ENCODE peak calls at places on chromosomes 2 and 18, in six cellular contexts. G is prostate gland; D is A549; O is IMR-90; X is CD8-positive, alpha-beta T cell; Y is right atrium auricular region. J is an unnamed sample.

GRCh38 chr2:143426296-143426695 is 297.1 kb downstream of the ARHGAP15 start:
- DNase-seq in G (no peak), D (peak), O (peak), X (no peak), Y (no peak), J (no peak)

GRCh38 chr2:177282101-177282573 is 17.6 kb upstream of the NFE2L2 start:
- DNase-seq in G (no peak), D (no peak), O (peak), X (no peak), Y (no peak), J (peak)

GRCh38 chr2:3172265-3172935 is 205.2 kb downstream of the EIPR1 start:
- DNase-seq in G (peak), D (no peak), O (no peak), X (no peak), Y (no peak), J (no peak)

GRCh38 chr2:227163998-227164744 is at the start of the genes COL4A3 and COL4A4:
- DNase-seq in G (peak), D (peak), O (no peak), X (no peak), Y (peak), J (no peak)

GRCh38 chr2:179817181-179817841 is 44.1 kb downstream of the ZNF385B start:
- DNase-seq in G (no peak), D (no peak), O (no peak), X (no peak), Y (no peak), J (no peak)

GRCh38 chr2:231250146-231250545 is 51.7 kb downstream of the ARMC9 start:
- DNase-seq in G (no peak), D (no peak), O (no peak), X (no peak), Y (no peak), J (no peak)

GRCh38 chr2:152647417-152648010 is 69.7 kb downstream of the PRPF40A start:
- DNase-seq in G (peak), D (no peak), O (peak), X (no peak), Y (no peak), J (no peak)

GRCh38 chr2:61288070-61288841 is 126.3 kb downstream of the C2orf74 start:
- DNase-seq in G (no peak), D (no peak), O (peak), X (no peak), Y (no peak), J (no peak)

GRCh38 chr2:127623388-127624320 is 22.3 kb upstream of the GPR17 start:
- DNase-seq in G (no peak), D (no peak), O (peak), X (no peak), Y (no peak), J (no peak)

GRCh38 chr2:237341872-237342271 is 72.1 kb downstream of the COL6A3 start:
- DNase-seq in G (no peak), D (no peak), O (peak), X (no peak), Y (no peak), J (no peak)

GRCh38 chr2:20447437-20448245 is 767 bp downstream of the RHOB start:
- DNase-seq in G (no peak), D (peak), O (peak), X (no peak), Y (peak), J (no peak)

GRCh38 chr2:24400207-24400907 is 40.0 kb upstream of the ITSN2 start:
- DNase-seq in G (no peak), D (no peak), O (no peak), X (no peak), Y (peak), J (no peak)

GRCh38 chr2:164792316-164793127 is 49.1 kb downstream of the COBLL1 start:
- DNase-seq in G (no peak), D (peak), O (no peak), X (no peak), Y (no peak), J (no peak)

GRCh38 chr18:50218432-50219197 is 23.7 kb upstream of the MYO5B start:
- DNase-seq in G (no peak), D (peak), O (peak), X (no peak), Y (no peak), J (no peak)

GRCh38 chr2:164009801-164010337 is 274.1 kb upstream of the FIGN start:
- DNase-seq in G (no peak), D (no peak), O (no peak), X (no peak), Y (no peak), J (no peak)

GRCh38 chr18:49212819-49213218 is 247.6 kb downstream of the DYM start:
- DNase-seq in G (no peak), D (no peak), O (peak), X (no peak), Y (no peak), J (no peak)

GRCh38 chr2:170846318-170846717 is 29.6 kb downstream of the GAD1 start:
- DNase-seq in G (peak), D (no peak), O (no peak), X (no peak), Y (no peak), J (no peak)

GRCh38 chr2:218858138-218858445 is 1.5 kb upstream of the WNT6 start:
- DNase-seq in G (no peak), D (no peak), O (no peak), X (no peak), Y (no peak), J (no peak)

GRCh38 chr18:24227976-24228660 is 89.3 kb downstream of the CABYR start:
- DNase-seq in G (no peak), D (peak), O (peak), X (no peak), Y (no peak), J (no peak)

GRCh38 chr2:212695426-212695825 is 156.8 kb upstream of the ERBB4 start:
- DNase-seq in G (no peak), D (no peak), O (no peak), X (no peak), Y (no peak), J (no peak)

GRCh38 chr2:42964444-42965081 is 172.2 kb upstream of the HAAO start:
- DNase-seq in G (no peak), D (no peak), O (peak), X (no peak), Y (peak), J (peak)

GRCh38 chr18:8661754-8662573 is 43.4 kb upstream of the MTCL1 start:
- DNase-seq in G (no peak), D (peak), O (peak), X (no peak), Y (no peak), J (no peak)

GRCh38 chr18:23401400-23402347 is 51.4 kb upstream of the RIOK3 start:
- DNase-seq in G (no peak), D (peak), O (peak), X (no peak), Y (no peak), J (no peak)

GRCh38 chr2:39620067-39620466 is 45.6 kb upstream of the TMEM178A start:
- DNase-seq in G (peak), D (peak), O (peak), X (no peak), Y (peak), J (no peak)

GRCh38 chr2:38074775-38075435 is 1.0 kb downstream of the CYP1B1 start:
- DNase-seq in G (no peak), D (peak), O (no peak), X (no peak), Y (no peak), J (no peak)

GRCh38 chr2:158618859-158619490 is 162.2 kb downstream of the PKP4 start:
- DNase-seq in G (no peak), D (no peak), O (peak), X (no peak), Y (no peak), J (no peak)

GRCh38 chr18:36532394-36532793 is 234.9 kb downstream of the FHOD3 start:
- DNase-seq in G (no peak), D (no peak), O (peak), X (no peak), Y (no peak), J (no peak)

GRCh38 chr2:132400169-132400900 is 16.3 kb upstream of the GPR39 start:
- DNase-seq in G (no peak), D (peak), O (peak), X (no peak), Y (no peak), J (no peak)

GRCh38 chr18:79531926-79532689 is 136.4 kb downstream of the NFATC1 start:
- DNase-seq in G (no peak), D (no peak), O (peak), X (no peak), Y (no peak), J (no peak)

GRCh38 chr2:30188292-30188691 is 41.5 kb downstream of the YPEL5 start:
- DNase-seq in G (no peak), D (no peak), O (no peak), X (no peak), Y (no peak), J (no peak)

GRCh38 chr2:65388051-65388531 is 44.3 kb downstream of the SPRED2 start:
- DNase-seq in G (no peak), D (no peak), O (no peak), X (no peak), Y (no peak), J (no peak)

GRCh38 chr2:65387017-65387416 is 45.4 kb downstream of the SPRED2 start:
- DNase-seq in G (no peak), D (no peak), O (no peak), X (no peak), Y (no peak), J (no peak)

GRCh38 chr2:65390134-65390533 is 42.3 kb downstream of the SPRED2 start:
- DNase-seq in G (no peak), D (no peak), O (no peak), X (no peak), Y (no peak), J (no peak)

GRCh38 chr2:65389476-65389875 is 42.9 kb downstream of the SPRED2 start:
- DNase-seq in G (no peak), D (no peak), O (no peak), X (no peak), Y (no peak), J (no peak)

GRCh38 chr2:65388626-65389390 is 43.6 kb downstream of the SPRED2 start:
- DNase-seq in G (no peak), D (no peak), O (no peak), X (no peak), Y (no peak), J (no peak)
- H3K27ac ChIP-seq in G (no peak), D (no peak), O (no peak), X (no peak), Y (no peak), J (no peak)

GRCh38 chr2:105744909-105745853 is at the start of gene NCK2:
- DNase-seq in G (peak), D (no peak), O (peak), X (no peak), Y (no peak), J (no peak)
- H3K27ac ChIP-seq in G (peak), D (peak), O (peak), X (peak), Y (peak), J (peak)

GRCh38 chr18:28112056-28112470 is 64.9 kb downstream of the CDH2 start:
- DNase-seq in G (no peak), D (peak), O (peak), X (no peak), Y (no peak), J (no peak)
- H3K27ac ChIP-seq in G (no peak), D (peak), O (peak), X (no peak), Y (peak), J (no peak)

GRCh38 chr2:120577896-120578295 is 157.8 kb upstream of the GLI2 start:
- DNase-seq in G (no peak), D (no peak), O (no peak), X (no peak), Y (no peak), J (no peak)

GRCh38 chr2:120575966-120576365 is 159.7 kb upstream of the GLI2 start:
- DNase-seq in G (no peak), D (no peak), O (no peak), X (no peak), Y (no peak), J (no peak)

GRCh38 chr2:120574620-120575019 is 161.0 kb upstream of the GLI2 start:
- DNase-seq in G (no peak), D (no peak), O (no peak), X (no peak), Y (no peak), J (no peak)

GRCh38 chr2:120578576-120579352 is 156.9 kb upstream of the GLI2 start:
- DNase-seq in G (no peak), D (no peak), O (no peak), X (no peak), Y (no peak), J (no peak)

GRCh38 chr2:120576509-120577474 is 158.9 kb upstream of the GLI2 start:
- DNase-seq in G (no peak), D (no peak), O (peak), X (no peak), Y (no peak), J (no peak)
- H3K27ac ChIP-seq in G (no peak), D (no peak), O (no peak), X (no peak), Y (no peak), J (no peak)

DNA sequence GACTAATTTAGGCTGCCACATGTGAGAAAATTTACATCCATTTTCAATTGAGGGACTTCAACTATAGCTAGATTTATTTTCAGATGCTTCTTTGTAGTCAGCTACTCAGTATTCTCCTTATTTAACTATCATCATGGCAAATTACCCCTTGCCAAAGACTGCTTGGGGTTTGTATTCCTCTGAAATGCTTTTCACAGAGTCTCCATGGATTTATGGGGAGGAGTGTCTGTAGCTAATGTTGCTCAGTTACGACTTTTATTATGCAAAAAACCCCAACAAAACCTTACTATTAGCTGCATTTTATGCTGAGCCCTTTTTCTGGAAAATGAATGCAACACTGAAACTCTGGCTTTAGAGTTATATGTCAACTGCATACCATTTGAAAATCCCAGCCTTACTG is 78.6 kb downstream of the RFTN2 start:
- DNase-seq in G (no peak), D (no peak), O (no peak), X (no peak), Y (no peak), J (no peak)
- H3K27ac ChIP-seq in G (no peak), D (no peak), O (no peak), X (no peak), Y (peak), J (peak)

DNA sequence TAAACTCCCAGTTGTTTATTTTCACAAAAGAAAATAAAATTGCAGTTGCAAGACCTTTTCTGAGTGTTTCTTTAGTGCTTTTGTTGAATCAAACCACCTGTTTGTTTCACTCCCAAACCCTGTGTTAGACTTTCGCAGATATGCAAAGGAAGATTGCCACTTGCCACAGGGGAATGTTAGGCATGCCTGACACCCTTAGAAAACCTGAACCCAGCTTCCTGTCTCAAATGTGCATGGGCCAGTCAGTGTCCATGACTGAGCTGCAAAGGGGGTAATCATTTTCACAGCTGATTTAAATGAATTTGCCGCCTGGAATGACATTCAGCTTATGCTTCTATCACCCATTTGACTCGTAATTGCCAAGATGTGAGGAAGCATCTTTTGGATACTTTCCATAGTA is 17.5 kb downstream of the TGOLN2 start:
- DNase-seq in G (no peak), D (no peak), O (peak), X (no peak), Y (no peak), J (no peak)
- H3K27ac ChIP-seq in G (no peak), D (no peak), O (peak), X (peak), Y (no peak), J (no peak)

DNA sequence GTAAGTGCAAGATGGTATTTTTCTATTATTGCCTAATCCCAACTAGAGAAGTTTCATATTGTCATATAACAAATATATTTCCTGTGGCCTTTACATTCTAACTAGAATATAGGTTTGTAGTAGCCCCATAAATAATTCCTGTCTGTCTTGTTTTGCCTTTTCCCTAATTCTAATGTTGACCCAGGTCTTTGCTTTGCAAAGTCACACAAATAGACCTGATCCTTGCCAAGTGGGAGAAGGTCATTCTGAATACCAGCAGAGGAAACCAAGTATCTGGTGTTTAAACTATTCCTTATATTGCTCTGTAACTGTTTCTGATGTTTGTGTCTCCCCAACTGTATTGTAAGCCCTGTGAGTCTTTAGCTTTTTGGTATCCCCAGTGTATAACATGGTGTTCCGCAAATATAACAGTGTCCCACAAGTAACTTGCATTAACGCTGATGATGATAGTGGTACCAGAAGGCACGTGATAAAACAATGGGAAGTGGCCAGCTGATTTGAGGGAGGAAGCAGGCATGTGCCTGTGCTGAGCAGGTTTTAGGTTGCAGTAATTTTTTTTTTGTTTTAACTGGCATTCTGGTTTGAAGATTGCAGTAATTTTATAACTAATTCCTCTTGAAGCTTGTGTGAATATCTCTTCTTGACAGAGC is 11.1 kb downstream of the HADHB start:
- DNase-seq in G (peak), D (no peak), O (no peak), X (no peak), Y (no peak), J (no peak)
- H3K27ac ChIP-seq in G (no peak), D (no peak), O (no peak), X (no peak), Y (peak), J (no peak)

GRCh38 chr2:216571909-216572513 is 61.2 kb upstream of the IGFBP2 start:
- DNase-seq in G (no peak), D (no peak), O (no peak), X (no peak), Y (no peak), J (no peak)
- H3K27ac ChIP-seq in G (no peak), D (no peak), O (no peak), X (no peak), Y (peak), J (no peak)

GRCh38 chr2:234949762-234950434 is 1.9 kb upstream of the SH3BP4 start:
- DNase-seq in G (no peak), D (no peak), O (peak), X (no peak), Y (no peak), J (no peak)
- H3K27ac ChIP-seq in G (no peak), D (no peak), O (peak), X (no peak), Y (no peak), J (no peak)